ENCODE peak calls at places on chromosomes 7 and 10, in ten cellular contexts. S is activated CD4-positive, alpha-beta T cell treated with anti-CD3 and anti-CD28 coated beads, Interleukin-2, amount 50 U/mL, for 4 hours; T is GM04504; Y is nucleus accumbens; A is HCEC 1CT; R is ACHN; X is mammary epithelial cell; K is activated CD8-positive, alpha-beta memory T cell treated with anti-CD3 and anti-CD28 coated beads for 48 hours; Z is caudate nucleus; N is ascending aorta. B is an unnamed sample.

GRCh38 chr10:70093335-70093944 is 39.2 kb downstream of the AIFM2 start:
- DNase-seq in X (no peak), S (no peak), Z (no peak), Y (no peak), T (no peak), N (no peak), K (no peak), R (no peak), A (no peak), B (no peak)

GRCh38 chr10:116848912-116849270 is 408 bp upstream of the ENO4 start:
- DNase-seq in T (no peak), Z (no peak), N (no peak), X (no peak), S (no peak), K (no peak), A (no peak), R (no peak), Y (peak), B (no peak)

GRCh38 chr7:106178593-106179134 is 66.6 kb upstream of the SYPL1 start:
- DNase-seq in X (peak), N (no peak), R (peak), S (no peak), K (no peak), Z (no peak), A (peak), T (peak), Y (no peak), B (no peak)

GRCh38 chr7:132394283-132395003 is 181.8 kb downstream of the PLXNA4 start:
- DNase-seq in T (no peak), K (no peak), A (no peak), N (no peak), R (peak), X (no peak), Z (no peak), Y (no peak), S (peak), B (no peak)

GRCh38 chr7:72493850-72494661 is 81.9 kb upstream of the CALN1 start:
- DNase-seq in K (no peak), T (no peak), N (no peak), Y (peak), Z (peak), A (no peak), R (peak), S (peak), X (peak), B (peak)

GRCh38 chr7:2483495-2483894 is 7.3 kb upstream of the GRIFIN start:
- DNase-seq in X (no peak), Z (no peak), Y (no peak), A (no peak), N (no peak), R (no peak), K (no peak), S (no peak), T (no peak), B (no peak)

GRCh38 chr10:120946497-120946896 is 95.3 kb downstream of the WDR11 start:
- DNase-seq in R (no peak), X (no peak), K (no peak), N (no peak), Z (no peak), T (no peak), Y (no peak), A (no peak), S (no peak), B (no peak)

GRCh38 chr7:73978681-73979563 is 49.1 kb upstream of the ELN start:
- DNase-seq in T (no peak), X (peak), N (peak), Y (no peak), Z (no peak), R (peak), K (no peak), S (no peak), A (no peak), B (no peak)

GRCh38 chr7:143494622-143495021 is 16.9 kb downstream of the TAS2R41 start:
- DNase-seq in R (peak), K (no peak), N (no peak), Z (no peak), X (no peak), T (no peak), Y (no peak), S (no peak), A (peak), B (no peak)

GRCh38 chr7:105067691-105068090 is 53.7 kb downstream of the KMT2E start:
- DNase-seq in A (no peak), K (no peak), Y (no peak), T (no peak), S (no peak), N (no peak), Z (no peak), X (no peak), R (no peak), B (no peak)

GRCh38 chr7:85030893-85031292 is 156.0 kb downstream of the SEMA3D start:
- DNase-seq in R (peak), T (no peak), X (peak), S (no peak), A (peak), N (no peak), K (no peak), Y (no peak), Z (no peak), B (no peak)

GRCh38 chr7:47672267-47672920 is 90.5 kb upstream of the TNS3 start:
- DNase-seq in A (no peak), R (no peak), Z (no peak), N (no peak), K (no peak), X (no peak), T (no peak), Y (no peak), S (no peak), B (no peak)

GRCh38 chr7:135282621-135283295 is 49.1 kb downstream of the STRA8 start:
- DNase-seq in X (peak), N (no peak), K (no peak), Y (no peak), R (no peak), Z (no peak), S (no peak), A (no peak), T (no peak), B (no peak)